ENCODE peak calls at places on chromosome 20, in eight cellular contexts. Z, V, T, F, P, Q, D and S are unnamed samples.

GRCh38 chr20:34512955-34513419 is 3.2 kb upstream of the DYNLRB1 start:
- DNase-seq in T (no peak), Z (no peak), P (no peak), Q (no peak), F (no peak), V (no peak), D (no peak), S (no peak)

GRCh38 chr20:15613530-15613929 is 959.7 kb downstream of the KIF16B start:
- DNase-seq in D (peak), P (peak), Q (no peak), Z (peak), F (peak), T (peak), V (no peak), S (no peak)

GRCh38 chr20:4112490-4113420 is 97.4 kb upstream of the RNF24 start:
- DNase-seq in P (peak), Z (peak), T (peak), D (peak), V (peak), Q (no peak), F (no peak), S (no peak)

GRCh38 chr20:33370296-33370695 is 31.0 kb downstream of the CDK5RAP1 start:
- DNase-seq in V (no peak), Z (no peak), P (no peak), T (no peak), Q (no peak), D (no peak), F (no peak), S (no peak)

GRCh38 chr20:59149678-59150504 is 13.7 kb upstream of the ZNF831 start:
- DNase-seq in Z (peak), F (no peak), V (no peak), Q (no peak), P (no peak), T (peak), D (no peak), S (no peak)

GRCh38 chr20:13800728-13801134 is 15.9 kb downstream of the NDUFAF5 start:
- DNase-seq in Q (peak), Z (peak), D (peak), F (peak), V (peak), P (peak), T (peak), S (peak)

GRCh38 chr20:829531-829930 is 4.0 kb upstream of the FAM110A start:
- DNase-seq in P (peak), V (no peak), Z (no peak), T (no peak), D (no peak), F (no peak), Q (no peak), S (peak)

GRCh38 chr20:25277941-25278521 is 30.1 kb downstream of the PYGB start:
- DNase-seq in Q (peak), D (peak), V (no peak), Z (no peak), T (peak), F (no peak), P (no peak), S (peak)

GRCh38 chr20:63951398-63952209 is 4.6 kb downstream of the UCKL1 start:
- DNase-seq in V (no peak), P (no peak), T (peak), F (no peak), D (peak), Q (peak), Z (peak), S (no peak)

GRCh38 chr20:36493801-36494114 is 47.6 kb upstream of the MYL9 start:
- DNase-seq in T (peak), V (peak), D (peak), Q (no peak), F (no peak), P (peak), Z (peak), S (peak)

GRCh38 chr20:47220161-47220582 is 136.3 kb downstream of the ZMYND8 start:
- DNase-seq in Q (no peak), F (peak), Z (no peak), T (no peak), P (no peak), V (peak), D (no peak), S (no peak)

DNA sequence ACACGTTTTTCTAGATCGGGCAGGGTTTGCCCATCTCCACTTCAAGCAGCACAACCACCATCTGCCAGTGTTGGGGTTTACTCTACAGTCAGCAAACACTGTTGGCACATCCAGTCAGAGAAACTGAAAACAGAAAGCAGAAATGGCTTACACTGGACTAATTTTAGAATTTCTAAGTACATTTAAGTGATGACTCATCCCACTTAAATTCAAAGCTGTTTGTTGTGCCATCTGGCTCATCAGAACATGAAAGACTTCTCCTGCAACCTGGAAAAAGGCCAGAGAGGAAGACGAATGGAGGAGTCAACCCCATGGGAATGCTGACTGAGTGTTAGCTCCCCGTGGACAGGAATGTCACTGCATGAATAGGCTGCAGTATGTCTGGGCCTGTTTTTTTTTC is 21.8 kb downstream of the FAM209B start:
- DNase-seq in V (peak), D (no peak), T (peak), F (peak), Z (peak), P (peak), Q (no peak), S (no peak)
- H3K4me3 ChIP-seq in V (no peak), D (no peak), T (no peak), F (no peak), Z (no peak), P (no peak), Q (no peak), S (no peak)

GRCh38 chr20:62644044-62644795 is 1.9 kb downstream of the SLCO4A1 start:
- DNase-seq in D (no peak), F (no peak), T (no peak), Q (no peak), P (no peak), Z (no peak), V (no peak), S (no peak)
- H3K27ac ChIP-seq in D (no peak), F (no peak), T (no peak), Q (no peak), P (no peak), Z (peak), V (no peak), S (peak)

GRCh38 chr20:8788831-8789230 is 280.1 kb upstream of the PLCB4 start:
- DNase-seq in F (no peak), T (no peak), V (no peak), Z (no peak), Q (no peak), D (no peak), P (no peak), S (no peak)

GRCh38 chr20:8788275-8788674 is 280.6 kb upstream of the PLCB4 start:
- DNase-seq in F (no peak), T (no peak), D (no peak), Q (no peak), Z (no peak), V (no peak), P (no peak), S (no peak)

GRCh38 chr20:8787090-8787489 is 281.8 kb upstream of the PLCB4 start:
- DNase-seq in P (no peak), D (no peak), V (no peak), Q (no peak), T (no peak), Z (no peak), F (no peak), S (no peak)

GRCh38 chr20:8786383-8786782 is 282.5 kb upstream of the PLCB4 start:
- DNase-seq in T (no peak), Q (no peak), D (no peak), Z (no peak), V (no peak), P (no peak), F (no peak), S (no peak)

GRCh38 chr20:8790442-8791074 is 278.3 kb upstream of the PLCB4 start:
- DNase-seq in V (peak), T (peak), Z (peak), D (no peak), F (peak), Q (no peak), P (peak), S (no peak)
- TF ChIP-seq CTCF in V (peak), T (peak), Z (peak), D (peak), F (peak), Q (peak), P (peak), S (peak)

GRCh38 chr20:5569021-5569420 is 181.2 kb upstream of the SHLD1 start:
- DNase-seq in T (no peak), P (peak), Z (peak), D (no peak), V (peak), F (peak), Q (no peak), S (no peak)

GRCh38 chr20:5570442-5570841 is 179.8 kb upstream of the SHLD1 start:
- DNase-seq in Z (no peak), P (no peak), Q (no peak), D (no peak), F (no peak), V (no peak), T (no peak), S (no peak)

GRCh38 chr20:5570031-5570430 is 180.2 kb upstream of the SHLD1 start:
- DNase-seq in P (no peak), Z (no peak), V (no peak), F (no peak), D (no peak), T (no peak), Q (no peak), S (no peak)

GRCh38 chr20:5567644-5568043 is 182.6 kb upstream of the SHLD1 start:
- DNase-seq in T (no peak), V (no peak), Z (no peak), F (no peak), Q (no peak), D (no peak), P (no peak), S (no peak)
- H3K4me3 ChIP-seq in T (no peak), V (no peak), Z (no peak), F (no peak), Q (no peak), D (no peak), P (no peak), S (no peak)

DNA sequence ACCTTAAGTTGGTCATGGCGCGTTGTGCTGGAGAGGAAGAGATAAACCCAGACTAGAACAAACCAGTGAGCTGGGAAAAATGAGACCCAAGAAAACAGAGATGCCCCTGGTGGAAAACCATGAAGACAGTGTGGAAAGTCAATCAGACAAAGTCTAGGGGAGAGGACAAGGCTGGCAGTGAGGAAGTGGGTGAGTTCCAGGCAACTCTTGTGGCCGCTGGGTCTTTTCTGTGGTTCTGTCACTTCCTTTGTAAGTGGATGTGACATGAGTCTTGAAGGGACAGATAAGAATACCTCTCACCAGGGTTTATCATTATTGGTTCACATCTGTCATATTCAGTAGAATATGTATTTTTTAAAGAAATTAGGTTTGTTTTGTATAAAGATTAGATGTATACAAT is 738.4 kb downstream of the DHX35 start:
- DNase-seq in Q (no peak), D (no peak), T (no peak), V (no peak), Z (no peak), F (no peak), P (no peak), S (no peak)
- H3K27ac ChIP-seq in Q (no peak), D (no peak), T (no peak), V (no peak), Z (no peak), F (no peak), P (no peak), S (no peak)

GRCh38 chr20:45316150-45317080 is 8.3 kb upstream of the MATN4 start:
- DNase-seq in Z (no peak), F (no peak), D (no peak), V (no peak), P (no peak), Q (peak), T (no peak), S (no peak)
- TF ChIP-seq CTCF in Z (no peak), F (no peak), D (no peak), V (no peak), P (no peak), Q (no peak), T (no peak), S (no peak)

GRCh38 chr20:50569864-50570836 is 60.0 kb downstream of the PTPN1 start:
- DNase-seq in F (no peak), Z (no peak), T (no peak), Q (no peak), V (peak), D (no peak), P (peak), S (no peak)
- H3K4me3 ChIP-seq in F (no peak), Z (no peak), T (no peak), Q (no peak), V (no peak), D (no peak), P (no peak), S (no peak)

GRCh38 chr20:56442381-56443365 is 25.8 kb upstream of the RTF2 start:
- DNase-seq in V (no peak), D (no peak), Q (no peak), T (no peak), Z (no peak), F (no peak), P (peak), S (peak)
- H3K27ac ChIP-seq in V (peak), D (no peak), Q (no peak), T (peak), Z (no peak), F (no peak), P (peak), S (no peak)